ENCODE peak calls at places on chromosomes 7 and 10, in six cellular contexts. One of them, this sample, is unnamed.

GRCh38 chr7:24366901-24367300 is 82.9 kb downstream of the NPY start:
- DNase-seq in sigmoid colon: no peak
- DNase-seq in heart right ventricle: no peak
- DNase-seq in psoas muscle: no peak
- DNase-seq in tibial nerve: no peak
- DNase-seq in GM06990: no peak
- DNase-seq in this sample: no peak

GRCh38 chr7:25857376-25858067 is 294.5 kb upstream of the NFE2L3 start:
- DNase-seq in heart right ventricle: no peak
- DNase-seq in GM06990: no peak
- DNase-seq in tibial nerve: no peak
- DNase-seq in psoas muscle: peak; percentile 82
- DNase-seq in sigmoid colon: peak; percentile 75
- DNase-seq in this sample: no peak

GRCh38 chr7:22990588-22990949 is 23.4 kb downstream of the HYCC1 start:
- DNase-seq in sigmoid colon: no peak
- DNase-seq in psoas muscle: no peak
- DNase-seq in tibial nerve: no peak
- DNase-seq in heart right ventricle: no peak
- DNase-seq in GM06990: no peak
- DNase-seq in this sample: peak; percentile 32

GRCh38 chr10:100482181-100482833 is 19.5 kb downstream of the WNT8B start:
- DNase-seq in tibial nerve: no peak
- DNase-seq in GM06990: peak; percentile 62
- DNase-seq in heart right ventricle: peak; percentile 55
- DNase-seq in sigmoid colon: peak; percentile 80
- DNase-seq in psoas muscle: peak; percentile 85
- DNase-seq in this sample: peak; percentile 34

GRCh38 chr10:110509560-110509959 is 11.9 kb downstream of the DUSP5 start:
- DNase-seq in sigmoid colon: no peak
- DNase-seq in tibial nerve: no peak
- DNase-seq in GM06990: no peak
- DNase-seq in psoas muscle: no peak
- DNase-seq in heart right ventricle: no peak
- DNase-seq in this sample: no peak

GRCh38 chr7:84610390-84610789 is 415.8 kb upstream of the SEMA3A start:
- DNase-seq in tibial nerve: no peak
- DNase-seq in psoas muscle: no peak
- DNase-seq in heart right ventricle: no peak
- DNase-seq in sigmoid colon: no peak
- DNase-seq in GM06990: no peak
- DNase-seq in this sample: no peak

GRCh38 chr10:79310217-79310865 is 36.9 kb upstream of the PPIF start:
- DNase-seq in sigmoid colon: no peak
- DNase-seq in tibial nerve: no peak
- DNase-seq in heart right ventricle: no peak
- DNase-seq in psoas muscle: no peak
- DNase-seq in GM06990: no peak
- DNase-seq in this sample: no peak

GRCh38 chr7:33325754-33326484 is 196.6 kb downstream of the BBS9 start:
- DNase-seq in psoas muscle: no peak
- DNase-seq in sigmoid colon: no peak
- DNase-seq in tibial nerve: no peak
- DNase-seq in GM06990: no peak
- DNase-seq in heart right ventricle: no peak
- DNase-seq in this sample: no peak

GRCh38 chr10:11097686-11098085 is 80.0 kb downstream of the CELF2 start:
- DNase-seq in sigmoid colon: no peak
- DNase-seq in psoas muscle: no peak
- DNase-seq in heart right ventricle: no peak
- DNase-seq in GM06990: peak; percentile 27
- DNase-seq in tibial nerve: no peak
- DNase-seq in this sample: no peak

GRCh38 chr7:8823486-8823885 is 390.1 kb downstream of the NXPH1 start:
- DNase-seq in GM06990: no peak
- DNase-seq in psoas muscle: no peak
- DNase-seq in heart right ventricle: no peak
- DNase-seq in sigmoid colon: no peak
- DNase-seq in tibial nerve: no peak
- DNase-seq in this sample: no peak
- TF ChIP-seq CTCF in GM06990: no peak
- TF ChIP-seq CTCF in psoas muscle: no peak
- TF ChIP-seq CTCF in heart right ventricle: no peak
- TF ChIP-seq CTCF in sigmoid colon: no peak
- TF ChIP-seq CTCF in tibial nerve: no peak
- TF ChIP-seq CTCF in this sample: no peak

DNA sequence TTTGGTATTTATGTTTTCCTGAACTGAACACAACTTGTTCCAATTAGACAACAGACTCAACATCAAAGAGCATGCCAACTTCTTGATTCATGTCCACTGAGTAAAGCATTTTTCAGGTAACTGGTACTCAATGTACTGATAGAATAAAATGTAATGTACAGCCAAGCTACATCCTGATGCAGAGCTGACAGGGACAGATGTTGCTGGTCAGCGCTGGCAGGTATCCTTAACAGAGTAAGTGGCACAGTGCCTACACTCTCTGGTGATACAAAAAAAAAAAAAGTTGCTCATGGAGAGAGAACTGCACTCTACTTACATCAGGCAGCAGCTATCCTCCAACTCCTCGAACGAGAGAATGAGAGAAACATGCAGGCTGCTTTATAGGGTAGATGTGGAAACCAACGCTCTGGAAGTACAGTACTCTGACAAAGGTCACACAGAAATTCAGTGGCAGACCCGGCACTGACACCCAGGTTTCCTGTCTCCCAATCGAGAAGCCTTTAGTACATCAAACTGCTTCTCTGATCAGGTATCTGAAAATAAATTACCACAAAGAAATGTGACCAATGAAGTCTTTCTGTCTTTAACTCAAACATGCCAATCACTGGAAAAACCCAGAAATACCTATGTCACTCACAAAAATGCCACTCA is 4.6 kb downstream of the ITGB1 start:
- DNase-seq in psoas muscle: no peak
- DNase-seq in tibial nerve: no peak
- DNase-seq in GM06990: no peak
- DNase-seq in sigmoid colon: no peak
- DNase-seq in heart right ventricle: no peak
- DNase-seq in this sample: no peak
- H3K4me3 ChIP-seq in psoas muscle: peak overlapping the region; percentile 95
- H3K4me3 ChIP-seq in tibial nerve: no peak overlapping the region
- H3K4me3 ChIP-seq in GM06990: no peak overlapping the region
- H3K4me3 ChIP-seq in sigmoid colon: no peak overlapping the region
- H3K4me3 ChIP-seq in heart right ventricle: no peak overlapping the region
- H3K4me3 ChIP-seq in this sample: peak overlapping the region; percentile 97

GRCh38 chr10:6486280-6486679 is 93.8 kb downstream of the PRKCQ start:
- DNase-seq in GM06990: no peak
- DNase-seq in psoas muscle: no peak
- DNase-seq in sigmoid colon: no peak
- DNase-seq in heart right ventricle: no peak
- DNase-seq in tibial nerve: no peak
- DNase-seq in this sample: no peak
- H3K27me3 ChIP-seq in GM06990: no peaks in the 10 kb centered on the region
- H3K27me3 ChIP-seq in psoas muscle: no peaks in the 10 kb centered on the region
- H3K27me3 ChIP-seq in sigmoid colon: no peaks in the 10 kb centered on the region
- H3K27me3 ChIP-seq in heart right ventricle: peaks cover 2% of the 10 kb centered on the region
- H3K27me3 ChIP-seq in tibial nerve: no peaks in the 10 kb centered on the region
- H3K27me3 ChIP-seq in this sample: no peaks in the 10 kb centered on the region

DNA sequence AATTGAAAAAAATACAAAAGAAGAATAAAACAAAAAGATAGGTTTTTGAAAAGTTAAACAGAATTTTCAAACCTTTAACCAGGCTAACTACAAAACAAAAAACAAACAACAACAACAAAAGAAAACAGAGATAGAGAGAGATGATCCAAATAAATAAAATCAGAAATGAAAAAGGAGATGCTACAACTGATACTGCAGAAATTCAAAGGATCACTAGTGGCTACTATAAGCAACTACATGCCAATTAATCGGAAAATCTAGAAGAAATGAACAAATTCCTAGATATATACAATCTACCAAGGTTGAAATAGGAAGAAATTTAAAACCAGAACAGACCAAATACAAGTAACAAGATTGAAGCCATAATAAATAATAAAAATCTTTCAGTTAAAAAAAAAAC is 326.8 kb upstream of the VSTM2A start:
- DNase-seq in tibial nerve: no peak
- DNase-seq in GM06990: no peak
- DNase-seq in psoas muscle: no peak
- DNase-seq in sigmoid colon: no peak
- DNase-seq in heart right ventricle: no peak
- DNase-seq in this sample: no peak
- TF ChIP-seq CTCF in tibial nerve: no peak
- TF ChIP-seq CTCF in GM06990: no peak
- TF ChIP-seq CTCF in psoas muscle: no peak
- TF ChIP-seq CTCF in sigmoid colon: no peak
- TF ChIP-seq CTCF in heart right ventricle: no peak
- TF ChIP-seq CTCF in this sample: no peak

DNA sequence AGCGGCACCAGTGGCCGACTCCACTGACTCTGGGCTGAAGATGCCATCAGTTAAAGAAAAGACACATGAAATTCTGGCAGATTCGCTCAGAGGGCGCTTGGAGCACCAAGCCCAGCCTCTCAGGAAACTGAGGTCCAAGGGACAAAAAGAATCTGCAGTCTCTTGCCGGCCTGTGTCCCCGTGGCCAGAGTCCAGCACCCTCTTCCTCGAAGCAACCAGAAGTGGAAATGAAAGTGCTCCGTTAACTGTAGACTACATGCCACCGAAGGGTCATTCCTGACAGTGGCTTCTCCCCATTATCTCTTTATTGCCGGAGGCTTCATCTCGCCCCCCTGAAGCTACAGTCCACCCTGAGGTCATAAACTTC is 1.0 kb upstream of the CHST15 start:
- DNase-seq in heart right ventricle: peak; percentile 30
- DNase-seq in sigmoid colon: no peak
- DNase-seq in GM06990: no peak
- DNase-seq in psoas muscle: no peak
- DNase-seq in tibial nerve: no peak
- DNase-seq in this sample: no peak
- H3K4me3 ChIP-seq in heart right ventricle: no peak overlapping the region
- H3K4me3 ChIP-seq in sigmoid colon: peak overlapping the region; percentile 71
- H3K4me3 ChIP-seq in GM06990: no peak overlapping the region
- H3K4me3 ChIP-seq in psoas muscle: peak overlapping the region; percentile 79
- H3K4me3 ChIP-seq in tibial nerve: peak overlapping the region; percentile 41
- H3K4me3 ChIP-seq in this sample: no peak overlapping the region

GRCh38 chr10:12184165-12184564 is 11.5 kb downstream of the NUDT5 start:
- DNase-seq in tibial nerve: no peak
- DNase-seq in sigmoid colon: no peak
- DNase-seq in psoas muscle: no peak
- DNase-seq in heart right ventricle: no peak
- DNase-seq in GM06990: no peak
- DNase-seq in this sample: no peak
- H3K27me3 ChIP-seq in tibial nerve: no peaks in the 10 kb centered on the region
- H3K27me3 ChIP-seq in sigmoid colon: no peaks in the 10 kb centered on the region
- H3K27me3 ChIP-seq in psoas muscle: no peaks in the 10 kb centered on the region
- H3K27me3 ChIP-seq in heart right ventricle: no peaks in the 10 kb centered on the region
- H3K27me3 ChIP-seq in GM06990: no peaks in the 10 kb centered on the region
- H3K27me3 ChIP-seq in this sample: no peaks in the 10 kb centered on the region